ENCODE peak calls at places on chromosomes 5 and 9, in ten cellular contexts. U, C, Z, L, G, R, I, K, D and J are unnamed samples.
A peak's percentile ranks its signal among the peaks of the same experiment; 100 is the strongest.

GRCh38 chr5:156036640-156037039 is 290.3 kb upstream of the SGCD start:
- DNase-seq in Z (no peak), I (peak; percentile 29), K (no peak), C (no peak), G (no peak), D (no peak), R (peak; percentile 9), L (no peak), U (no peak), J (no peak)

GRCh38 chr5:109645591-109646236 is 44.0 kb upstream of the MAN2A1 start:
- DNase-seq in D (peak; percentile 11), L (no peak), U (no peak), I (no peak), G (no peak), K (no peak), R (no peak), Z (no peak), C (no peak), J (peak; percentile 52)

GRCh38 chr5:1294839-1295649 is at the start of gene TERT:
- DNase-seq in K (peak; percentile 66), G (no peak), L (no peak), Z (peak; percentile 90), D (peak; percentile 47), I (no peak), C (peak; percentile 98), R (no peak), U (no peak), J (no peak)

GRCh38 chr5:122999947-123000563 is 36.5 kb downstream of the PPIC start:
- DNase-seq in I (no peak), Z (no peak), K (peak; percentile 11), R (peak; percentile 40), L (no peak), C (peak; percentile 81), U (no peak), D (peak; percentile 40), G (no peak), J (peak; percentile 11)

GRCh38 chr9:79660615-79661014 is 88.8 kb downstream of the TLE4 start:
- DNase-seq in L (no peak), I (no peak), Z (no peak), G (no peak), D (no peak), K (no peak), C (no peak), U (no peak), R (no peak), J (no peak)

GRCh38 chr9:105205787-105206511 is 38.5 kb upstream of the SLC44A1 start:
- DNase-seq in I (peak; percentile 94), D (no peak), G (no peak), Z (no peak), C (no peak), R (peak; percentile 98), K (peak; percentile 13), U (peak; percentile 46), L (peak; percentile 74), J (peak; percentile 91)

GRCh38 chr9:126219717-126220116 is 106.9 kb upstream of the MVB12B start:
- DNase-seq in G (no peak), D (no peak), L (no peak), Z (no peak), C (peak; percentile 73), R (no peak), K (no peak), I (no peak), U (no peak), J (no peak)

GRCh38 chr9:136656795-136657611 is 5.7 kb upstream of the EGFL7 start:
- DNase-seq in L (no peak), R (no peak), U (no peak), C (no peak), I (no peak), K (peak; percentile 6), Z (no peak), D (no peak), G (no peak), J (no peak)

GRCh38 chr5:5380298-5380697 is 42.2 kb upstream of the ICE1 start:
- DNase-seq in L (no peak), I (no peak), C (no peak), R (no peak), D (no peak), Z (no peak), U (no peak), G (no peak), K (no peak), J (no peak)

GRCh38 chr5:172641359-172642045 is 439 bp downstream of the NEURL1B start:
- DNase-seq in D (peak; percentile 41), U (no peak), L (no peak), C (peak; percentile 88), K (peak; percentile 48), R (no peak), I (no peak), G (no peak), Z (no peak), J (no peak)

GRCh38 chr5:157912621-157913325 is 53.8 kb upstream of the CLINT1 start:
- DNase-seq in Z (no peak), I (no peak), U (no peak), C (no peak), L (no peak), K (peak; percentile 60), D (no peak), R (no peak), G (no peak), J (no peak)

GRCh38 chr5:12095808-12096281 is 191.6 kb upstream of the CTNND2 start:
- DNase-seq in Z (no peak), U (no peak), C (no peak), R (no peak), G (no peak), D (no peak), K (no peak), L (peak; percentile 15), I (no peak), J (no peak)